ENCODE peak calls at places on chromosomes 13 and 19, in seven cellular contexts. B is ovary, Q is GM13977, G is HAP-1, I is frontal cortex, T is omental fat pad, D is hippocampal formation. Y is an unnamed sample.

GRCh38 chr19:44657211-44657921 is 13.7 kb downstream of the PVR start:
- DNase-seq in B (peak; percentile 70), I (no peak), T (peak; percentile 64), Q (peak; percentile 84), G (peak; percentile 89), D (no peak), Y (peak; percentile 84)

GRCh38 chr19:53867225-53868090 is at the start of gene MYADM:
- DNase-seq in D (peak; percentile 98), Q (peak; percentile 100), I (peak; percentile 100), T (peak; percentile 99), B (peak; percentile 100), G (peak; percentile 98), Y (peak; percentile 95)

GRCh38 chr19:50315773-50316448 is 13.3 kb downstream of the KCNC3 start:
- DNase-seq in D (no peak), I (no peak), G (no peak), T (no peak), Q (peak; percentile 86), B (no peak), Y (peak; percentile 83)

GRCh38 chr13:77323858-77324257 is 3.0 kb downstream of the MYCBP2 start:
- DNase-seq in G (no peak), Q (peak; percentile 29), I (no peak), B (no peak), D (no peak), T (no peak), Y (no peak)

GRCh38 chr13:79709526-79709925 is 228.6 kb downstream of the NDFIP2 start:
- DNase-seq in G (no peak), D (no peak), B (no peak), Q (no peak), I (no peak), T (no peak), Y (no peak)

GRCh38 chr13:66553391-66553790 is 676.7 kb downstream of the PCDH9 start:
- DNase-seq in G (no peak), I (no peak), B (no peak), Q (no peak), D (no peak), T (no peak), Y (no peak)

GRCh38 chr13:102868366-102868936 is 22.6 kb downstream of the ERCC5 start:
- DNase-seq in Q (no peak), T (no peak), G (no peak), D (no peak), B (no peak), I (no peak), Y (no peak)

GRCh38 chr19:49129238-49129583 is 9.9 kb downstream of the PPFIA3 start:
- DNase-seq in D (no peak), T (no peak), B (no peak), I (no peak), Q (no peak), G (peak; percentile 45), Y (no peak)

GRCh38 chr19:54937926-54938325 is 9.4 kb downstream of the NLRP7 start:
- DNase-seq in T (no peak), B (no peak), I (no peak), Q (peak; percentile 86), G (no peak), D (no peak), Y (peak; percentile 78)

GRCh38 chr19:45368737-45369340 is 1.5 kb downstream of the ERCC2 start:
- DNase-seq in Q (no peak), B (no peak), D (no peak), T (no peak), I (no peak), G (peak; percentile 58), Y (no peak)

GRCh38 chr13:32142956-32143375 is 111.4 kb downstream of the FRY start:
- DNase-seq in I (no peak), G (peak; percentile 15), D (no peak), T (no peak), B (no peak), Q (no peak), Y (no peak)

GRCh38 chr19:30817965-30818364 is 445.8 kb downstream of the ZNF536 start:
- DNase-seq in D (no peak), G (no peak), B (no peak), Q (no peak), I (no peak), T (no peak), Y (no peak)

GRCh38 chr13:110616103-110617101 is 1.1 kb downstream of the NAXD start:
- DNase-seq in B (peak; percentile 60), G (peak; percentile 41), T (no peak), Q (peak; percentile 81), D (no peak), I (no peak), Y (peak; percentile 74)

GRCh38 chr19:33133438-33134031 is 1.6 kb downstream of the WDR88 start:
- DNase-seq in G (peak; percentile 27), B (no peak), I (no peak), T (no peak), D (no peak), Q (no peak), Y (no peak)

GRCh38 chr13:41426047-41426446 is 31.3 kb upstream of the RGCC start:
- DNase-seq in D (no peak), T (no peak), Q (no peak), I (no peak), B (no peak), G (no peak), Y (no peak)

GRCh38 chr13:96089749-96090239 is at the start of gene HS6ST3:
- DNase-seq in Q (peak; percentile 49), D (no peak), B (no peak), I (no peak), T (no peak), G (peak; percentile 80), Y (peak; percentile 32)

GRCh38 chr13:52884429-52884828 is 36.0 kb upstream of the PCDH8 start:
- DNase-seq in D (no peak), Q (no peak), G (no peak), I (no peak), B (no peak), T (no peak), Y (no peak)

GRCh38 chr13:101455863-101456262 is 3.4 kb downstream of the ITGBL1 start:
- DNase-seq in T (no peak), Q (no peak), D (no peak), G (no peak), B (no peak), I (no peak), Y (no peak)

GRCh38 chr13:38686635-38687245 is at the start of gene FREM2:
- DNase-seq in B (peak; percentile 70), D (peak; percentile 48), Q (peak; percentile 42), I (peak; percentile 38), G (peak; percentile 92), T (no peak), Y (no peak)

GRCh38 chr13:94123543-94123942 is 355.9 kb downstream of the DCT start:
- DNase-seq in G (no peak), B (no peak), Q (no peak), T (no peak), I (no peak), D (no peak), Y (no peak)

Y was measured in GM10248.